ENCODE peak calls at places on chromosomes 16 and 17, in seven cellular contexts. Z is OCI-LY7, S is heart right ventricle, H is lower leg skin, U is psoas muscle, C is mucosa of descending colon, Q is hepatocyte. R is an unnamed sample.
A peak's percentile ranks its signal among the peaks of the same experiment; 100 is the strongest.

GRCh38 chr17:4708436-4708835 is 2.0 kb upstream of the ARRB2 start:
- DNase-seq in S (no peak), U (no peak), C (no peak), Q (no peak), Z (peak; percentile 72), H (no peak), R (no peak)

GRCh38 chr17:5272313-5272712 is 9.8 kb upstream of the RABEP1 start:
- DNase-seq in C (no peak), S (no peak), H (no peak), Q (no peak), U (no peak), Z (no peak), R (no peak)

GRCh38 chr17:26792486-26792885 is 501.4 kb upstream of the WSB1 start:
- DNase-seq in S (no peak), U (no peak), Z (no peak), C (no peak), Q (no peak), H (no peak), R (no peak)

GRCh38 chr17:82256242-82256894 is 17.1 kb downstream of the CSNK1D start:
- DNase-seq in H (no peak), C (no peak), S (no peak), Q (no peak), U (no peak), Z (no peak), R (no peak)

GRCh38 chr17:81417049-81417878 is 22.0 kb downstream of the BAHCC1 start:
- DNase-seq in Q (peak; percentile 46), Z (no peak), H (no peak), U (no peak), S (no peak), C (no peak), R (no peak)

GRCh38 chr17:74113326-74113725 is 90.2 kb upstream of the RPL38 start:
- DNase-seq in H (no peak), S (no peak), Z (no peak), C (no peak), Q (no peak), U (no peak), R (no peak)

GRCh38 chr17:17350491-17351355 is 47.5 kb downstream of the NT5M start:
- DNase-seq in Z (no peak), S (no peak), H (no peak), Q (peak; percentile 49), U (no peak), C (no peak), R (peak; percentile 12)

GRCh38 chr16:11310997-11311561 is 29.9 kb upstream of the PRM1 start:
- DNase-seq in C (peak; percentile 39), Z (peak; percentile 93), Q (no peak), S (no peak), H (no peak), U (no peak), R (no peak)

GRCh38 chr17:45170976-45171337 is 9.3 kb downstream of the HEXIM2 start:
- DNase-seq in Q (peak; percentile 78), Z (no peak), H (peak; percentile 81), U (peak; percentile 80), S (peak; percentile 55), C (peak; percentile 72), R (no peak)

GRCh38 chr16:83771306-83771942 is 36.4 kb upstream of the HSBP1 start:
- DNase-seq in H (no peak), Q (peak; percentile 22), S (peak; percentile 77), U (peak; percentile 36), C (no peak), Z (no peak), R (no peak)

GRCh38 chr17:19003966-19004600 is 481 bp downstream of the FAM83G start:
- DNase-seq in Z (no peak), S (no peak), Q (peak; percentile 81), C (peak; percentile 75), U (no peak), H (no peak), R (peak; percentile 85)

GRCh38 chr16:50271148-50272041 is 5.0 kb downstream of the ADCY7 start:
- DNase-seq in C (peak; percentile 46), Q (no peak), Z (no peak), U (no peak), S (no peak), H (no peak), R (no peak)

GRCh38 chr17:21245703-21246102 is 7.5 kb downstream of the NATD1 start:
- DNase-seq in Q (no peak), S (no peak), Z (peak; percentile 42), H (no peak), U (peak; percentile 74), C (no peak), R (no peak)

GRCh38 chr16:58931436-58931835 is 197.3 kb upstream of the GOT2 start:
- DNase-seq in S (no peak), H (no peak), U (no peak), C (no peak), Z (no peak), Q (no peak), R (no peak)

GRCh38 chr17:58262149-58262548 is 18.6 kb downstream of the MPO start:
- DNase-seq in S (no peak), H (no peak), C (no peak), Q (no peak), Z (no peak), U (no peak), R (no peak)
- TF ChIP-seq CTCF in S (no peak), H (no peak), C (no peak), Q (no peak), Z (no peak), U (no peak), R (no peak)

DNA sequence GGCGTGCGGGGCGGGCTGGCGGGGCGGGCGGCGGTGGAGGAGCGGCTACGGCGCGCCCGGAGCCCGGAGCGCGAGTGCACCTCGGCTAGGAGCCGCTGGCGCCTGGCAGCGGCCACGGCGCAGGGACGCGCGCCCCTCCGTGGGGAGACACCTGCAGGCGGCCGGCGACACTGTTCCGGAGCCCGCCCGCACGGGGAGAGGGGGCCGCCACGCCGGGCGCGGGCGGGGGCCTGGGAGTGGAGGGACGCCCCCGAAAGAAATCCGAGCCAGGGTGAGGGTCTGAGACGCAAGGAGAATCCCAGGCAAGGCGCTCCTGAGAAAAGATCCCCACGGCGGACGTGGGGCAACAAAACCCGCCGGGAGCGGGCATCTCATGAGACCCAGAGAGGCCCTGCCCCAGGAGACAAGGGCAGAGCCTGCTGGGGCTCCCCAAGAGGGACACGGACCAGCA is at the start of gene GSG1L:
- DNase-seq in U (no peak), Q (peak; percentile 32), Z (no peak), S (no peak), C (peak; percentile 14), H (no peak), R (peak; percentile 70)
- TF ChIP-seq CTCF in U (peak; percentile 18), Q (peak; percentile 17), Z (no peak), S (peak; percentile 36), C (no peak), H (no peak), R (peak; percentile 31)

GRCh38 chr16:28320023-28320561 is 27.8 kb downstream of the SBK1 start:
- DNase-seq in H (no peak), Z (no peak), S (no peak), C (peak; percentile 41), Q (no peak), U (no peak), R (no peak)

GRCh38 chr16:28318042-28318597 is 25.8 kb downstream of the SBK1 start:
- DNase-seq in Q (no peak), S (no peak), U (no peak), H (no peak), Z (no peak), C (peak; percentile 20), R (no peak)

GRCh38 chr16:28319476-28320022 is 27.2 kb downstream of the SBK1 start:
- DNase-seq in U (no peak), Z (no peak), H (no peak), Q (no peak), C (no peak), S (no peak), R (no peak)

GRCh38 chr16:28316056-28316455 is 23.7 kb downstream of the SBK1 start:
- DNase-seq in H (no peak), U (no peak), Z (no peak), S (no peak), C (peak; percentile 14), Q (no peak), R (no peak)

DNA sequence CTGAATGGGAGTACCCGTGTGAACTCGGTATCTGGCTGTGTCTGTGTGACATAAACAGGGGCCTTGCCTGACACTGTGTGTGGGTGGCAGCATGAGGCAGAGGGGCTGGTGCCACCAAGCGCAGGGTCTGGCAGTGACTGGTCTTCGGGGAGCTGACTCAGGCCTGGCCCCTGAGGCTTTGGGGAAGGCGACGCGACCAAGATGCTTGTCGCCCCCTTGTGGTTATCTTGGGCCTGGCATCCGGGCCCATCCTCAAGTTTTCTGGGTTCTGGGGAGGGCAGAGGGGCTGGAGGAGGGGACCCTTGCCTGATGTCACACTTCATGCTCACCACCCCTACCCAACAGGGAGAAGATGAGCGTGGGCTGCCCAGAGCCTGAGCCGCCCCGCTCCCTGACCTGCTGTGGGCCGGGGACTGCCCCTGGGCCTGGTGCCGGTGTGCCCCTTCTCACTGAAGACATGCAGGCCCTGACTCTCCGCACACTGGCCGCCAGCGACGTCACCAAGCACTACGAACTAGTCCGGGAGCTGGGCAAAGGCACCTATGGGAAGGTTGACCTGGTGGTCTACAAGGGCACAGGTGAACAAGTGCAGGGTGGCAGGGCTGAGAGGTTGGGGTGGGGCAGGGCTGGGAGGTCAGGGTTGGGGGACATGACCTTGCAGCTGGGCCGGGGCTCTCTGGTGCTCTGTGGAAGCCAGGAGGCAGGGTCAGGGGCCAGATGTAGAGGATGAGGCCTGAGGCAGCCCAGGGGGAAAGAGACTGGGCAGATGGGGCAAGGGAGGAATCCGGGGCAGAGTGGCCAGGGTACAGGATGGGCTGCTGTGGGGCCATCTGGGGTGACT is 24.9 kb downstream of the SBK1 start:
- DNase-seq in S (peak; percentile 42), H (no peak), U (peak; percentile 68), C (peak; percentile 47), Z (peak; percentile 73), Q (peak; percentile 69), R (peak; percentile 58)
- TF ChIP-seq CTCF in S (peak; percentile 82), H (no peak), U (peak; percentile 83), C (peak; percentile 83), Z (peak; percentile 92), Q (peak; percentile 78), R (peak; percentile 74)

DNA sequence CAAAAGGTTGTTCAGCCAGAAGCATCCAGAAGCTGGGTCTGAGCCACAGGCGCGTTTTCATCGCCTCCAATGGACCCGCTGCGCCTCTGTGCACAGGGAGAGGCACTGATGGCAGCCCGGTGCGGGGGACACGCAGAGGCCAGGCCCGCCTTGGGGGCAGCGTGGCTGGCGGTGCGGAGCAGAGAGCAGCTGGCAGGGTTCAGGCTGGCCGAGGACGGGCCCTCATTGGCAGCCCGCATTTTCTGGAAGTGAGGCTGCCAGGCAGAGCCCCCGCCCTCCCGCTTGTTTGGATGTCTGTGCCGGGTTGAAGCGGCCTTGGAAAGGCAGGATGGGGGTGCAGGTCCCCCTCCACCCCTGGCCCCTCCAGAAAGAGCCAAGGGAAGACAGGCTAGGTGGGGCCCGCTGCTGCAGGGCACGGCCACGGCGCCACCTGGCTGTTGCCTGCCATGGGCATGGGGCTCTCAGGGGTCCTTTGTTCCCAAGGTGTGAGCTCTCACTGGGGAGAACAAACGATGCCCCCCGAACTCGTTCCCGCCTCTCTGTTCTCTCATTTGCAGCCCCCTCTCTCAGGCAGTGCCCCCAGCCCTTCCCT is 18.8 kb downstream of the GSE1 start:
- DNase-seq in H (no peak), Z (no peak), S (no peak), U (no peak), Q (no peak), C (no peak), R (no peak)
- TF ChIP-seq CTCF in H (no peak), Z (peak; percentile 59), S (peak; percentile 36), U (no peak), Q (peak; percentile 7), C (no peak), R (no peak)

GRCh38 chr16:72244853-72245252 is 72.9 kb upstream of the PMFBP1 start:
- DNase-seq in H (no peak), Z (no peak), S (no peak), U (no peak), C (no peak), Q (no peak), R (no peak)
- TF ChIP-seq CTCF in H (no peak), Z (no peak), S (no peak), U (no peak), C (no peak), Q (no peak), R (no peak)

GRCh38 chr16:87056083-87056482 is 261.1 kb downstream of the C16orf95 start:
- DNase-seq in C (no peak), H (no peak), U (no peak), S (no peak), Z (no peak), Q (no peak), R (no peak)
- TF ChIP-seq CTCF in C (no peak), H (no peak), U (no peak), S (peak; percentile 41), Z (no peak), Q (peak; percentile 9), R (no peak)

R was measured in D721Med.